ENCODE peak calls at places on chromosomes 6 and 20, in eight cellular contexts. V is GM10248; Y is stimulated activated CD8-positive, alpha-beta memory T cell treated with anti-CD3 and anti-CD28 coated beads, Interleukin-15, amount 100 ng/mL, for 48 hours; B is CD4-positive, alpha-beta memory T cell; C is KG1; W is myocyte; S is activated CD8-positive, alpha-beta memory T cell treated with anti-CD3 and anti-CD28 coated beads for 24 hours; H is fibroblast of pulmonary artery. U is an unnamed sample.

GRCh38 chr20:48826883-48827771 is 672 bp downstream of the PREX1 start:
- DNase-seq in S (peak), Y (peak), V (no peak), B (peak), W (peak), C (no peak), H (no peak), U (no peak)

GRCh38 chr20:48703107-48703506 is 124.7 kb downstream of the PREX1 start:
- DNase-seq in B (no peak), V (no peak), Y (no peak), C (no peak), S (no peak), W (no peak), H (no peak), U (no peak)

GRCh38 chr6:22062807-22063408 is 233.9 kb downstream of the PRL start:
- DNase-seq in Y (peak), W (peak), H (no peak), V (peak), B (peak), C (peak), S (peak), U (peak)

GRCh38 chr6:142918339-142919042 is 26.5 kb downstream of the HIVEP2 start:
- DNase-seq in H (no peak), V (no peak), W (peak), Y (no peak), S (no peak), C (no peak), B (no peak), U (no peak)

GRCh38 chr6:26064619-26065257 is 22.5 kb upstream of the HFE start:
- DNase-seq in V (no peak), S (peak), B (peak), H (peak), C (peak), W (peak), Y (no peak), U (no peak)

GRCh38 chr20:58790440-58790839 is 60.3 kb downstream of the GNAS-AS1 start:
- DNase-seq in H (no peak), C (no peak), Y (no peak), S (no peak), V (no peak), W (peak), B (no peak), U (no peak)

GRCh38 chr6:121436966-121437756 is 1.7 kb downstream of the GJA1 start:
- DNase-seq in C (no peak), S (peak), W (peak), Y (no peak), V (no peak), B (no peak), H (peak), U (no peak)

GRCh38 chr20:57657537-57658446 is 37.6 kb upstream of the ZBP1 start:
- DNase-seq in H (no peak), V (peak), W (no peak), B (peak), Y (peak), S (peak), C (no peak), U (peak)

GRCh38 chr20:49248879-49249665 is 28.8 kb downstream of the ZNFX1 start:
- DNase-seq in H (no peak), S (no peak), B (no peak), W (no peak), C (no peak), V (no peak), Y (no peak), U (no peak)

GRCh38 chr20:32572271-32572968 is 12.7 kb downstream of the NOL4L start:
- DNase-seq in C (no peak), W (no peak), H (no peak), S (no peak), V (no peak), Y (no peak), B (no peak), U (no peak)

GRCh38 chr6:34792605-34793500 is 970 bp downstream of the BLTP3A start:
- DNase-seq in H (peak), Y (no peak), W (peak), S (no peak), B (no peak), V (peak), C (peak), U (peak)

GRCh38 chr6:36033935-36034334 is 6.3 kb downstream of the MAPK14 start:
- DNase-seq in C (no peak), V (no peak), S (peak), Y (peak), B (no peak), W (peak), H (no peak), U (peak)

GRCh38 chr6:16519265-16520242 is 241.7 kb downstream of the ATXN1 start:
- DNase-seq in S (no peak), H (peak), Y (no peak), W (peak), C (no peak), V (no peak), B (no peak), U (no peak)

GRCh38 chr6:72246926-72247325 is 360.6 kb downstream of the RIMS1 start:
- DNase-seq in V (no peak), C (no peak), W (no peak), B (no peak), Y (no peak), S (no peak), H (no peak), U (no peak)

GRCh38 chr6:93749191-93749590 is 329.8 kb upstream of the EPHA7 start:
- DNase-seq in V (no peak), W (no peak), H (peak), B (no peak), Y (no peak), C (no peak), S (no peak), U (no peak)

GRCh38 chr6:136969433-136969832 is 47.3 kb downstream of the SLC35D3 start:
- DNase-seq in Y (no peak), H (no peak), S (no peak), B (no peak), W (no peak), C (no peak), V (no peak), U (no peak)

GRCh38 chr20:48769111-48769879 is 58.5 kb downstream of the PREX1 start:
- DNase-seq in W (no peak), S (peak), H (peak), C (no peak), B (peak), Y (peak), V (peak), U (peak)

GRCh38 chr6:23003671-23004598 is 434.6 kb downstream of the HDGFL1 start:
- DNase-seq in V (no peak), W (peak), H (peak), B (no peak), S (no peak), C (no peak), Y (no peak), U (no peak)

GRCh38 chr20:18527836-18528235 is 20.1 kb downstream of the SEC23B start:
- DNase-seq in V (no peak), C (no peak), W (no peak), S (no peak), H (no peak), Y (no peak), B (no peak), U (no peak)

GRCh38 chr6:41643899-41644269 is 5.6 kb downstream of the MDFI start:
- DNase-seq in W (no peak), V (no peak), B (no peak), S (no peak), Y (no peak), C (no peak), H (no peak), U (no peak)

GRCh38 chr6:22785036-22785435 is 215.7 kb downstream of the HDGFL1 start:
- DNase-seq in W (no peak), Y (no peak), V (no peak), C (no peak), B (no peak), H (peak), S (no peak), U (no peak)

GRCh38 chr20:63835031-63835858 is 4.2 kb upstream of the ZBTB46 start:
- DNase-seq in V (peak), H (peak), W (peak), Y (no peak), B (no peak), C (no peak), S (no peak), U (no peak)

GRCh38 chr20:37373020-37373592 is 27.2 kb downstream of the SRC start:
- DNase-seq in W (no peak), V (no peak), C (no peak), B (no peak), S (no peak), Y (no peak), H (no peak), U (no peak)

GRCh38 chr20:48750941-48751620 is 76.7 kb downstream of the PREX1 start:
- DNase-seq in Y (no peak), W (peak), S (peak), C (peak), H (peak), V (no peak), B (peak), U (no peak)

GRCh38 chr6:111683749-111684267 is 78.1 kb upstream of the TRAF3IP2 start:
- DNase-seq in C (no peak), H (peak), Y (no peak), V (no peak), S (no peak), B (peak), W (peak), U (no peak)

GRCh38 chr20:32205502-32206382 is 1.8 kb downstream of the PLAGL2 start:
- DNase-seq in S (no peak), Y (no peak), C (no peak), V (no peak), H (peak), B (no peak), W (peak), U (no peak)

GRCh38 chr20:14879020-14879697 is 541.7 kb upstream of the FLRT3 start:
- DNase-seq in H (peak), Y (no peak), C (no peak), B (no peak), V (no peak), S (no peak), W (peak), U (no peak)

GRCh38 chr20:49695830-49696229 is 17.8 kb downstream of the B4GALT5 start:
- DNase-seq in B (no peak), V (no peak), Y (no peak), W (no peak), S (no peak), H (no peak), C (no peak), U (no peak)

GRCh38 chr20:49887251-49887827 is 28.0 kb downstream of the SPATA2 start:
- DNase-seq in H (no peak), C (no peak), S (no peak), Y (no peak), W (peak), V (no peak), B (no peak), U (no peak)

GRCh38 chr6:44253307-44254101 is 3.8 kb downstream of the SLC35B2 start:
- DNase-seq in V (no peak), B (peak), W (peak), C (no peak), H (peak), S (no peak), Y (no peak), U (peak)

GRCh38 chr6:31267504-31268371 is 4.2 kb downstream of the HLA-C start:
- DNase-seq in S (no peak), H (no peak), Y (no peak), C (no peak), V (no peak), W (no peak), B (peak), U (no peak)

GRCh38 chr6:123965894-123966293 is 162.2 kb downstream of the NKAIN2 start:
- DNase-seq in C (no peak), W (peak), Y (no peak), H (peak), B (no peak), S (no peak), V (no peak), U (no peak)

GRCh38 chr6:13422601-13423247 is 64.7 kb downstream of the GFOD1 start:
- DNase-seq in C (no peak), V (no peak), H (peak), B (no peak), W (peak), S (no peak), Y (no peak), U (no peak)

GRCh38 chr20:21714297-21715192 is 9.1 kb downstream of the PAX1 start:
- DNase-seq in H (no peak), Y (no peak), S (no peak), C (no peak), W (no peak), B (no peak), V (no peak), U (no peak)

GRCh38 chr6:57198926-57199636 is 23.0 kb downstream of the RAB23 start:
- DNase-seq in H (no peak), W (no peak), C (no peak), B (no peak), Y (no peak), V (no peak), S (no peak), U (no peak)

GRCh38 chr6:18081669-18082037 is 40.8 kb downstream of the NHLRC1 start:
- DNase-seq in B (no peak), W (no peak), V (no peak), S (no peak), C (no peak), Y (no peak), H (no peak), U (no peak)

U was measured in stimulated activated CD4-positive, alpha-beta T cell treated with anti-CD3 and anti-CD28 coated beads, Interleukin-15, amount 100 ng/mL, for 48 hours.